ENCODE peak calls at places on chromosomes 5 and 9, in eight cellular contexts. W is cardiac fibroblast, M is fibroblast of the aortic adventitia, P is mesothelial cell of epicardium, I is fibroblast of lung, N is fibroblast of villous mesenchyme, E is WTC11, Y is bronchial epithelial cell. L is an unnamed sample.

GRCh38 chr9:82540175-82540574 is 522.8 kb downstream of the RASEF start:
- DNase-seq in W (no peak), M (no peak), P (no peak), I (no peak), N (no peak), E (no peak), Y (peak; percentile 93), L (no peak)

GRCh38 chr5:59764361-59764760 is 129.2 kb downstream of the PDE4D start:
- DNase-seq in W (no peak), M (no peak), P (no peak), I (no peak), N (no peak), E (no peak), Y (no peak), L (no peak)

GRCh38 chr5:92887254-92887653 is 693.8 kb downstream of the NR2F1-AS1 start:
- DNase-seq in W (no peak), M (no peak), P (no peak), I (no peak), N (peak; percentile 77), E (no peak), Y (no peak), L (no peak)

GRCh38 chr9:129224618-129225017 is 46.6 kb upstream of the IER5L start:
- DNase-seq in W (no peak), M (no peak), P (no peak), I (no peak), N (no peak), E (no peak), Y (no peak), L (no peak)

GRCh38 chr5:133876266-133876665 is 92.2 kb downstream of the C5orf15 start:
- DNase-seq in W (no peak), M (no peak), P (no peak), I (no peak), N (no peak), E (no peak), Y (peak; percentile 32), L (no peak)

GRCh38 chr9:130965680-130966079 is 26.6 kb upstream of the FIBCD1 start:
- DNase-seq in W (no peak), M (no peak), P (no peak), I (no peak), N (no peak), E (no peak), Y (no peak), L (no peak)

GRCh38 chr5:143197260-143197656 is 206.2 kb downstream of the NR3C1 start:
- DNase-seq in W (no peak), M (no peak), P (no peak), I (no peak), N (no peak), E (no peak), Y (no peak), L (peak; percentile 53)

GRCh38 chr5:172234031-172234430 is 40.1 kb downstream of the EFCAB9 start:
- DNase-seq in W (no peak), M (no peak), P (no peak), I (no peak), N (no peak), E (no peak), Y (no peak), L (no peak)

GRCh38 chr9:114681594-114682332 is at the start of gene TEX48:
- DNase-seq in W (peak; percentile 72), M (peak; percentile 75), P (peak; percentile 48), I (peak; percentile 75), N (peak; percentile 80), E (peak; percentile 75), Y (peak; percentile 71), L (peak; percentile 82)

GRCh38 chr9:22446950-22447606 is 454 bp downstream of the DMRTA1 start:
- DNase-seq in W (peak; percentile 24), M (no peak), P (peak; percentile 81), I (peak; percentile 22), N (peak; percentile 30), E (peak; percentile 69), Y (peak; percentile 65), L (peak; percentile 14)

GRCh38 chr5:157550668-157551067 is 24.9 kb downstream of the ADAM19 start:
- DNase-seq in W (no peak), M (no peak), P (no peak), I (no peak), N (no peak), E (no peak), Y (peak; percentile 21), L (no peak)

GRCh38 chr5:38831909-38832308 is 13.9 kb upstream of the OSMR start:
- DNase-seq in W (peak; percentile 71), M (peak; percentile 77), P (no peak), I (peak; percentile 66), N (peak; percentile 63), E (peak; percentile 30), Y (peak; percentile 59), L (peak; percentile 62)

GRCh38 chr5:134086943-134087305 is 27.6 kb upstream of the TCF7 start:
- DNase-seq in W (no peak), M (no peak), P (no peak), I (no peak), N (no peak), E (no peak), Y (no peak), L (no peak)

GRCh38 chr5:64166201-64166959 is 737 bp downstream of the RNF180 start:
- DNase-seq in W (no peak), M (no peak), P (peak; percentile 61), I (no peak), N (no peak), E (no peak), Y (no peak), L (no peak)

GRCh38 chr5:71748360-71748759 is 29.3 kb downstream of the CARTPT start:
- DNase-seq in W (no peak), M (no peak), P (no peak), I (no peak), N (no peak), E (no peak), Y (peak; percentile 13), L (no peak)

GRCh38 chr5:71747182-71747581 is 28.1 kb downstream of the CARTPT start:
- DNase-seq in W (no peak), M (no peak), P (no peak), I (no peak), N (no peak), E (no peak), Y (no peak), L (no peak)

GRCh38 chr5:71752441-71753190 is 33.5 kb downstream of the CARTPT start:
- DNase-seq in W (no peak), M (no peak), P (no peak), I (no peak), N (no peak), E (no peak), Y (no peak), L (no peak)

DNA sequence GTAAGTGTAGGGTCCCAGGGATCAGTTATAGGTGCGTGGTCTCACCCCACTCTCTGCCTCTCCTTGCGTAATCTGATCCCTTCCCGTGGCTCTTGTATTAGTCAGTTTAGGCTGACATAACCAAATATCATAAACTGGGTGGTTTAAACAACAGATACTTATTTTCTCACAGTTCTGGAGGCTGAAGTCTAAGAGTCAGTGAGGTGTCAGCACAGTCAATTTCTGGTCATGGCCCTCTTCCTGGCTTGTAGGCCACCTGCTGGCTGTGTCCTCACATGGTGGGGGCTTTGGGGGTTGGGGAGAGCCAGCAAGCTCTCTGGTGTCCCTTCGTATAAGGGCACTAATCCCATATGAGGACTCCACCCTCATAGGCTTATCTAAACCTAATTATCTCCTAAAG is 32.3 kb downstream of the CARTPT start:
- DNase-seq in W (no peak), M (no peak), P (no peak), I (no peak), N (no peak), E (no peak), Y (no peak), L (no peak)
- TF ChIP-seq CTCF in W (no peak), M (no peak), P (no peak), I (no peak), N (no peak), E (no peak), Y (no peak), L (no peak)

DNA sequence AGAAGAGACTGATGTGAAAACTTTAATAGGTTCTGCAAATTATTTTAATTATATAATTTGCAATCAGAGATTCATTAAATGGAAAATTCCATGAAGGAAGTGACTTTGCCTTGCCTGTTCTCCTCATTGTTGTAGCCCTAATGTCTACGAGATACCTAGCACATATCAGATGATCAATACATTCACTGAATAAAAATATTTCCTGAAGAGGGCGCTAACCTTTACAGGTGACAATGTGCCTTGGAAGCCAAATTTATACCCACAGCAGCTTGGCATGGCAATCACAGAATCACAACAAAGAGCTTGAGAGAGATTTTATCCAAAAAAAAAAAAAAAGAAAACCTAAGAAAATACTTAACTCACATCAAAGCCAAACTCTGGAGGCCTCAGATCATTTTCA is 17.4 kb downstream of the HAUS6 start:
- DNase-seq in W (no peak), M (peak; percentile 23), P (no peak), I (peak; percentile 11), N (peak; percentile 12), E (no peak), Y (peak; percentile 46), L (peak; percentile 27)
- TF ChIP-seq CTCF in W (peak; percentile 25), M (peak; percentile 12), P (no peak), I (peak; percentile 14), N (peak; percentile 29), E (peak; percentile 24), Y (peak; percentile 37), L (peak; percentile 29)

DNA sequence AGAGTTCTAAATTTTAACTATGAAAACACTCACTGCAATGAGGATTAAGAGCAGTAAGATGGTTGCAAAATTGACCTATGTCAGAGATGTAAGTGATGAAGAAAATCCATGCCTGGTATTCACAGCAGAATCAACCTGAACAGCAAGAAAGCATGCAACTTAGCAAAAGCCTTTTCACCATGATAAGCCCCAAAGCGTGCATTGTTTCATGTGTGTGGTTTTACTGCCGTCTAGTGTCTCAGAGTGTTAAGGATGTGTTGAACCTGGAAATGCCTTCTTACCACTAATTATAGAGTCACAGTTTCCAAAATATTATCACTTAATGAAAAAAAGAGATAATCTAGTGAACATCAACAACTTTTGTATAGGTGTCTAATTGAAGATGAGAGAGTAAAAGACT is 415.2 kb upstream of the TRPC7 start:
- DNase-seq in W (no peak), M (no peak), P (no peak), I (no peak), N (peak; percentile 16), E (no peak), Y (no peak), L (no peak)
- TF ChIP-seq CTCF in W (no peak), M (peak; percentile 13), P (no peak), I (no peak), N (peak; percentile 40), E (no peak), Y (peak; percentile 20), L (no peak)

GRCh38 chr5:69048233-69048632 is 45.6 kb upstream of the SLC30A5 start:
- DNase-seq in W (no peak), M (peak; percentile 5), P (no peak), I (peak; percentile 7), N (no peak), E (no peak), Y (no peak), L (peak; percentile 4)
- TF ChIP-seq CTCF in W (peak; percentile 45), M (peak; percentile 34), P (no peak), I (peak; percentile 27), N (peak; percentile 47), E (no peak), Y (peak; percentile 46), L (peak; percentile 48)

L was measured in AG10803.